ENCODE peak calls at places on chromosomes 3 and 15, in four cellular contexts. One of them, this sample, is unnamed.

GRCh38 chr3:112604536-112604935 is 36.4 kb downstream of the CCDC80 start:
- DNase-seq in K562: no peak
- DNase-seq in GM12878: no peak
- DNase-seq in HepG2: no peak
- DNase-seq in this sample: no peak

GRCh38 chr3:149965278-149965677 is 5.4 kb downstream of the PFN2 start:
- DNase-seq in K562: no peak
- DNase-seq in GM12878: no peak
- DNase-seq in HepG2: no peak
- DNase-seq in this sample: no peak

GRCh38 chr3:34016925-34017592 is 218.6 kb downstream of the PDCD6IP start:
- DNase-seq in K562: no peak
- DNase-seq in GM12878: peak
- DNase-seq in HepG2: no peak
- DNase-seq in this sample: no peak

GRCh38 chr3:149703474-149703873 is 45.6 kb upstream of the WWTR1 start:
- DNase-seq in HepG2: no peak
- DNase-seq in K562: no peak
- DNase-seq in GM12878: no peak
- DNase-seq in this sample: no peak

GRCh38 chr3:125055165-125055912 is 458 bp downstream of the HEG1 start:
- DNase-seq in GM12878: no peak
- DNase-seq in K562: peak
- DNase-seq in HepG2: no peak
- DNase-seq in this sample: no peak

GRCh38 chr3:53702776-53703175 is 143.4 kb downstream of the CHDH start:
- DNase-seq in GM12878: no peak
- DNase-seq in HepG2: no peak
- DNase-seq in K562: no peak
- DNase-seq in this sample: no peak

GRCh38 chr3:62874398-62875102 is 666 bp downstream of the CADPS start:
- DNase-seq in K562: no peak
- DNase-seq in GM12878: no peak
- DNase-seq in HepG2: no peak
- DNase-seq in this sample: no peak

GRCh38 chr3:134406331-134407246 is 32.3 kb upstream of the AMOTL2 start:
- DNase-seq in HepG2: no peak
- DNase-seq in GM12878: no peak
- DNase-seq in K562: no peak
- DNase-seq in this sample: no peak

GRCh38 chr15:99090011-99090699 is 14.7 kb upstream of the SYNM start:
- DNase-seq in HepG2: no peak
- DNase-seq in K562: no peak
- DNase-seq in GM12878: peak
- DNase-seq in this sample: no peak

GRCh38 chr3:106130384-106131084 is 261.7 kb upstream of the CBLB start:
- DNase-seq in K562: peak
- DNase-seq in HepG2: no peak
- DNase-seq in GM12878: no peak
- DNase-seq in this sample: no peak

GRCh38 chr15:101169457-101170071 is 82.3 kb downstream of the CHSY1 start:
- DNase-seq in HepG2: no peak
- DNase-seq in K562: no peak
- DNase-seq in GM12878: no peak
- DNase-seq in this sample: no peak

GRCh38 chr15:64842986-64843561 is 1.4 kb downstream of the PLEKHO2 start:
- DNase-seq in GM12878: no peak
- DNase-seq in K562: peak
- DNase-seq in HepG2: no peak
- DNase-seq in this sample: no peak

GRCh38 chr15:57156210-57156887 is 220.0 kb upstream of the CGNL1 start:
- DNase-seq in K562: no peak
- DNase-seq in GM12878: no peak
- DNase-seq in HepG2: no peak
- DNase-seq in this sample: no peak

GRCh38 chr15:65033659-65034269 is 4.3 kb upstream of the MTFMT start:
- DNase-seq in GM12878: no peak
- DNase-seq in K562: peak
- DNase-seq in HepG2: peak
- DNase-seq in this sample: peak

GRCh38 chr3:184360834-184361531 is 422 bp downstream of the CLCN2 start:
- DNase-seq in HepG2: no peak
- DNase-seq in GM12878: no peak
- DNase-seq in K562: no peak
- DNase-seq in this sample: no peak

GRCh38 chr3:184362668-184363540 is 1.4 kb downstream of the POLR2H start:
- DNase-seq in GM12878: peak
- DNase-seq in HepG2: peak
- DNase-seq in K562: peak
- DNase-seq in this sample: peak

GRCh38 chr3:184360070-184360833 is 1.2 kb downstream of the CLCN2 start:
- DNase-seq in K562: no peak
- DNase-seq in GM12878: no peak
- DNase-seq in HepG2: no peak
- DNase-seq in this sample: no peak

GRCh38 chr3:184361932-184362667 is 590 bp downstream of the POLR2H start:
- DNase-seq in GM12878: no peak
- DNase-seq in HepG2: no peak
- DNase-seq in K562: peak
- DNase-seq in this sample: peak

DNA sequence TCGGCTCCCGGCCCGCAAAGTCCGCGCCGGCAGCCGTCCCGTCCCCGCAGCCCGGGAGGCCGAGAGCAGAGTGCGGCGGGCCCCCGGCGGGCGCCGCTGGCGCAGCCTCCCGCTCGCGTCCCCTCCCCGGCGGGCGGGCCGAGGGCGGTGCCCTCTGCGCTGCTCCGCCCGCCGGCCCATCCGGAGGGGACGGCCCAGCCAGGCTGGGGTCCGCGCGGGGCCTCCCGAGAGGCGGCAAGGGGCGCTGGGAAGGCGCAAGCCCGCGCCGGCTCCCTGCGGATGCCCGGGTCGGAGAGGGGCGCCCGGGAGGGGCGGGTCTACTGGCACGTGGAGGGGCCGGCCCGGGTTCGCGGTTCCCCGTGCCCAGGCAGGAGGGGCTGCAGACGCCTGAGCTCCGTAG is at the start of the genes CLCN2 and POLR2H:
- DNase-seq in HepG2: peak
- DNase-seq in GM12878: no peak
- DNase-seq in K562: peak
- DNase-seq in this sample: peak
- TF ChIP-seq BHLHE40 in HepG2: peak
- TF ChIP-seq BHLHE40 in GM12878: peak
- TF ChIP-seq BHLHE40 in K562: peak
- TF ChIP-seq BHLHE40 in this sample: no peak

GRCh38 chr3:159077860-159078259 is 276.0 kb downstream of the MFSD1 start:
- DNase-seq in HepG2: no peak
- DNase-seq in GM12878: no peak
- DNase-seq in K562: no peak
- DNase-seq in this sample: no peak
- TF ChIP-seq EP300 in HepG2: no peak
- TF ChIP-seq EP300 in GM12878: no peak
- TF ChIP-seq EP300 in K562: no peak
- TF ChIP-seq EP300 in this sample: no peak

GRCh38 chr3:42175841-42176240 is 84.7 kb downstream of the TRAK1 start:
- DNase-seq in HepG2: no peak
- DNase-seq in GM12878: no peak
- DNase-seq in K562: no peak
- DNase-seq in this sample: no peak
- H3K27ac ChIP-seq in HepG2: no peak
- H3K27ac ChIP-seq in GM12878: peak
- H3K27ac ChIP-seq in K562: no peak
- H3K27ac ChIP-seq in this sample: no peak

DNA sequence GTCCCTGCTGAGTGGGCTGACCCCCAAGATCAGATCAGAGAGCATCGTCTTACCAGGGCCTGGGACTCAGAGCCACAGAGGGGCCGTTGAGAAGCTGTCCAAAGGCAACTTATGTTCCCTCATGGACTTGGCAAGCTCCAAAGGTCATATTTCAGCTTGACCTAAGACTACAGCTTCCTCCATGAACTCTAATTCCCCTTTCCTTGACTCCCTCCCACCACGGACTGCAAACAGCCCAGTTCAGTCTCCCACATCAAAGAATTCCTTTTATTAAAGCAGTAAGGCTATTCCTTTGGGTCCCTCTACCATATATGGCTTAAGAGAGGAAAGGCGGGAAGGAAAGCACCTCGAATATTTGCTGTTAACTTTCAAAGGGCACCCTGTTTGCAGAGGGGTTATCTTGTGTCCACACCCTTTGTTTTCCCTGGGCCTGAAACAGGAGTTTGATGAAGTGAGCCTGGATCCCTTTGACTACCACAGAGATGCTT is 146.1 kb upstream of the THBS1 start:
- DNase-seq in GM12878: no peak
- DNase-seq in HepG2: peak
- DNase-seq in K562: no peak
- DNase-seq in this sample: no peak
- TF ChIP-seq BHLHE40 in GM12878: no peak
- TF ChIP-seq BHLHE40 in HepG2: no peak
- TF ChIP-seq BHLHE40 in K562: no peak
- TF ChIP-seq BHLHE40 in this sample: no peak

This sample was measured in A549.